ENCODE peak calls at places on chromosomes 5 and 9, in six cellular contexts. One of them, this sample, is unnamed.
A peak's percentile ranks its signal among the peaks of the same experiment; 100 is the strongest.

GRCh38 chr9:35951736-35952135 is 6.2 kb downstream of the OR2S2 start:
- DNase-seq in iPS-NIHi11: no peak
- DNase-seq in midbrain: no peak
- DNase-seq in CD8-positive, alpha-beta memory T cell: no peak
- DNase-seq in stimulated activated naive CD4-positive, alpha-beta T cell: no peak
- DNase-seq in stimulated activated CD4-positive, alpha-beta T cell treated with anti-CD3 and anti-CD28 coated beads, Interleukin-1b, Interleukin-23, amount 100 ng/mL, for 4 hours: no peak
- DNase-seq in this sample: no peak

GRCh38 chr9:3912817-3913216 is 387.0 kb upstream of the RFX3 start:
- DNase-seq in CD8-positive, alpha-beta memory T cell: no peak
- DNase-seq in midbrain: no peak
- DNase-seq in iPS-NIHi11: no peak
- DNase-seq in stimulated activated CD4-positive, alpha-beta T cell treated with anti-CD3 and anti-CD28 coated beads, Interleukin-1b, Interleukin-23, amount 100 ng/mL, for 4 hours: no peak
- DNase-seq in stimulated activated naive CD4-positive, alpha-beta T cell: no peak
- DNase-seq in this sample: no peak

GRCh38 chr5:165881259-165881658 is 2375.8 kb downstream of the MAT2B start:
- DNase-seq in midbrain: no peak
- DNase-seq in CD8-positive, alpha-beta memory T cell: no peak
- DNase-seq in iPS-NIHi11: peak; percentile 25
- DNase-seq in stimulated activated naive CD4-positive, alpha-beta T cell: no peak
- DNase-seq in stimulated activated CD4-positive, alpha-beta T cell treated with anti-CD3 and anti-CD28 coated beads, Interleukin-1b, Interleukin-23, amount 100 ng/mL, for 4 hours: no peak
- DNase-seq in this sample: no peak

GRCh38 chr5:176173647-176174046 is 64.6 kb upstream of the SIMC1 start:
- DNase-seq in stimulated activated CD4-positive, alpha-beta T cell treated with anti-CD3 and anti-CD28 coated beads, Interleukin-1b, Interleukin-23, amount 100 ng/mL, for 4 hours: no peak
- DNase-seq in stimulated activated naive CD4-positive, alpha-beta T cell: no peak
- DNase-seq in iPS-NIHi11: no peak
- DNase-seq in midbrain: no peak
- DNase-seq in CD8-positive, alpha-beta memory T cell: no peak
- DNase-seq in this sample: no peak

GRCh38 chr5:143195496-143195895 is 208.0 kb downstream of the NR3C1 start:
- DNase-seq in stimulated activated CD4-positive, alpha-beta T cell treated with anti-CD3 and anti-CD28 coated beads, Interleukin-1b, Interleukin-23, amount 100 ng/mL, for 4 hours: no peak
- DNase-seq in midbrain: no peak
- DNase-seq in iPS-NIHi11: no peak
- DNase-seq in stimulated activated naive CD4-positive, alpha-beta T cell: no peak
- DNase-seq in CD8-positive, alpha-beta memory T cell: no peak
- DNase-seq in this sample: no peak

GRCh38 chr9:38144421-38144820 is 75.4 kb upstream of the SHB start:
- DNase-seq in midbrain: no peak
- DNase-seq in stimulated activated naive CD4-positive, alpha-beta T cell: no peak
- DNase-seq in CD8-positive, alpha-beta memory T cell: no peak
- DNase-seq in iPS-NIHi11: no peak
- DNase-seq in stimulated activated CD4-positive, alpha-beta T cell treated with anti-CD3 and anti-CD28 coated beads, Interleukin-1b, Interleukin-23, amount 100 ng/mL, for 4 hours: no peak
- DNase-seq in this sample: no peak

GRCh38 chr9:134940236-134941208 is 22.8 kb upstream of the FCN1 start:
- DNase-seq in CD8-positive, alpha-beta memory T cell: no peak
- DNase-seq in midbrain: no peak
- DNase-seq in stimulated activated naive CD4-positive, alpha-beta T cell: no peak
- DNase-seq in iPS-NIHi11: no peak
- DNase-seq in stimulated activated CD4-positive, alpha-beta T cell treated with anti-CD3 and anti-CD28 coated beads, Interleukin-1b, Interleukin-23, amount 100 ng/mL, for 4 hours: no peak
- DNase-seq in this sample: no peak

GRCh38 chr5:132557425-132557805 is 638 bp downstream of the RAD50 start:
- DNase-seq in stimulated activated naive CD4-positive, alpha-beta T cell: no peak
- DNase-seq in CD8-positive, alpha-beta memory T cell: peak; percentile 7
- DNase-seq in stimulated activated CD4-positive, alpha-beta T cell treated with anti-CD3 and anti-CD28 coated beads, Interleukin-1b, Interleukin-23, amount 100 ng/mL, for 4 hours: peak; percentile 7
- DNase-seq in iPS-NIHi11: peak; percentile 55
- DNase-seq in midbrain: peak; percentile 20
- DNase-seq in this sample: no peak

GRCh38 chr9:133204993-133205336 is 4.1 kb downstream of the OBP2B start:
- DNase-seq in stimulated activated naive CD4-positive, alpha-beta T cell: no peak
- DNase-seq in iPS-NIHi11: no peak
- DNase-seq in CD8-positive, alpha-beta memory T cell: no peak
- DNase-seq in stimulated activated CD4-positive, alpha-beta T cell treated with anti-CD3 and anti-CD28 coated beads, Interleukin-1b, Interleukin-23, amount 100 ng/mL, for 4 hours: no peak
- DNase-seq in midbrain: no peak
- DNase-seq in this sample: no peak

GRCh38 chr9:75664597-75664996 is 225.9 kb upstream of the PCSK5 start:
- DNase-seq in midbrain: no peak
- DNase-seq in iPS-NIHi11: no peak
- DNase-seq in stimulated activated CD4-positive, alpha-beta T cell treated with anti-CD3 and anti-CD28 coated beads, Interleukin-1b, Interleukin-23, amount 100 ng/mL, for 4 hours: no peak
- DNase-seq in CD8-positive, alpha-beta memory T cell: no peak
- DNase-seq in stimulated activated naive CD4-positive, alpha-beta T cell: no peak
- DNase-seq in this sample: no peak

GRCh38 chr9:14313378-14313940 is 482 bp downstream of the NFIB start:
- DNase-seq in stimulated activated CD4-positive, alpha-beta T cell treated with anti-CD3 and anti-CD28 coated beads, Interleukin-1b, Interleukin-23, amount 100 ng/mL, for 4 hours: no peak
- DNase-seq in iPS-NIHi11: peak; percentile 18
- DNase-seq in stimulated activated naive CD4-positive, alpha-beta T cell: no peak
- DNase-seq in CD8-positive, alpha-beta memory T cell: no peak
- DNase-seq in midbrain: no peak
- DNase-seq in this sample: peak; percentile 60

GRCh38 chr5:149405550-149406202 is 26.6 kb upstream of the IL17B start:
- DNase-seq in CD8-positive, alpha-beta memory T cell: no peak
- DNase-seq in stimulated activated naive CD4-positive, alpha-beta T cell: no peak
- DNase-seq in iPS-NIHi11: no peak
- DNase-seq in midbrain: no peak
- DNase-seq in stimulated activated CD4-positive, alpha-beta T cell treated with anti-CD3 and anti-CD28 coated beads, Interleukin-1b, Interleukin-23, amount 100 ng/mL, for 4 hours: no peak
- DNase-seq in this sample: no peak

GRCh38 chr9:88574993-88575392 is 40.0 kb downstream of the NXNL2 start:
- DNase-seq in iPS-NIHi11: no peak
- DNase-seq in stimulated activated naive CD4-positive, alpha-beta T cell: no peak
- DNase-seq in stimulated activated CD4-positive, alpha-beta T cell treated with anti-CD3 and anti-CD28 coated beads, Interleukin-1b, Interleukin-23, amount 100 ng/mL, for 4 hours: no peak
- DNase-seq in CD8-positive, alpha-beta memory T cell: no peak
- DNase-seq in midbrain: no peak
- DNase-seq in this sample: no peak

GRCh38 chr9:77475641-77476473 is 172.3 kb downstream of the GNA14 start:
- DNase-seq in iPS-NIHi11: peak; percentile 31
- DNase-seq in midbrain: no peak
- DNase-seq in stimulated activated naive CD4-positive, alpha-beta T cell: peak; percentile 30
- DNase-seq in stimulated activated CD4-positive, alpha-beta T cell treated with anti-CD3 and anti-CD28 coated beads, Interleukin-1b, Interleukin-23, amount 100 ng/mL, for 4 hours: peak; percentile 15
- DNase-seq in CD8-positive, alpha-beta memory T cell: no peak
- DNase-seq in this sample: no peak

GRCh38 chr9:3578786-3579185 is 53.0 kb upstream of the RFX3 start:
- DNase-seq in iPS-NIHi11: no peak
- DNase-seq in stimulated activated CD4-positive, alpha-beta T cell treated with anti-CD3 and anti-CD28 coated beads, Interleukin-1b, Interleukin-23, amount 100 ng/mL, for 4 hours: no peak
- DNase-seq in CD8-positive, alpha-beta memory T cell: no peak
- DNase-seq in stimulated activated naive CD4-positive, alpha-beta T cell: no peak
- DNase-seq in midbrain: no peak
- DNase-seq in this sample: no peak

GRCh38 chr5:32984851-32985250 is 273.7 kb downstream of the NPR3 start:
- DNase-seq in midbrain: no peak
- DNase-seq in iPS-NIHi11: no peak
- DNase-seq in CD8-positive, alpha-beta memory T cell: no peak
- DNase-seq in stimulated activated CD4-positive, alpha-beta T cell treated with anti-CD3 and anti-CD28 coated beads, Interleukin-1b, Interleukin-23, amount 100 ng/mL, for 4 hours: no peak
- DNase-seq in stimulated activated naive CD4-positive, alpha-beta T cell: no peak
- DNase-seq in this sample: no peak

GRCh38 chr9:109483771-109484442 is 14.2 kb downstream of the PTPN3 start:
- DNase-seq in stimulated activated naive CD4-positive, alpha-beta T cell: no peak
- DNase-seq in stimulated activated CD4-positive, alpha-beta T cell treated with anti-CD3 and anti-CD28 coated beads, Interleukin-1b, Interleukin-23, amount 100 ng/mL, for 4 hours: no peak
- DNase-seq in CD8-positive, alpha-beta memory T cell: no peak
- DNase-seq in midbrain: no peak
- DNase-seq in iPS-NIHi11: no peak
- DNase-seq in this sample: no peak

GRCh38 chr9:556675-557074 is 284.8 kb upstream of the DMRT1 start:
- DNase-seq in midbrain: no peak
- DNase-seq in stimulated activated CD4-positive, alpha-beta T cell treated with anti-CD3 and anti-CD28 coated beads, Interleukin-1b, Interleukin-23, amount 100 ng/mL, for 4 hours: no peak
- DNase-seq in iPS-NIHi11: no peak
- DNase-seq in stimulated activated naive CD4-positive, alpha-beta T cell: no peak
- DNase-seq in CD8-positive, alpha-beta memory T cell: no peak
- DNase-seq in this sample: no peak

GRCh38 chr5:140881889-140882590 is at the start of gene PCDHA13:
- DNase-seq in midbrain: peak; percentile 31
- DNase-seq in stimulated activated CD4-positive, alpha-beta T cell treated with anti-CD3 and anti-CD28 coated beads, Interleukin-1b, Interleukin-23, amount 100 ng/mL, for 4 hours: no peak
- DNase-seq in iPS-NIHi11: no peak
- DNase-seq in stimulated activated naive CD4-positive, alpha-beta T cell: no peak
- DNase-seq in CD8-positive, alpha-beta memory T cell: no peak
- DNase-seq in this sample: no peak

GRCh38 chr5:133814152-133814551 is 154.3 kb downstream of the C5orf15 start:
- DNase-seq in stimulated activated CD4-positive, alpha-beta T cell treated with anti-CD3 and anti-CD28 coated beads, Interleukin-1b, Interleukin-23, amount 100 ng/mL, for 4 hours: no peak
- DNase-seq in iPS-NIHi11: no peak
- DNase-seq in CD8-positive, alpha-beta memory T cell: no peak
- DNase-seq in stimulated activated naive CD4-positive, alpha-beta T cell: no peak
- DNase-seq in midbrain: no peak
- DNase-seq in this sample: no peak

GRCh38 chr5:64330728-64331231 is 165.1 kb downstream of the RNF180 start:
- DNase-seq in stimulated activated CD4-positive, alpha-beta T cell treated with anti-CD3 and anti-CD28 coated beads, Interleukin-1b, Interleukin-23, amount 100 ng/mL, for 4 hours: no peak
- DNase-seq in stimulated activated naive CD4-positive, alpha-beta T cell: no peak
- DNase-seq in CD8-positive, alpha-beta memory T cell: no peak
- DNase-seq in iPS-NIHi11: no peak
- DNase-seq in midbrain: no peak
- DNase-seq in this sample: peak; percentile 75

GRCh38 chr9:33752130-33752637 is 43.2 kb upstream of the PRSS3 start:
- DNase-seq in CD8-positive, alpha-beta memory T cell: no peak
- DNase-seq in stimulated activated CD4-positive, alpha-beta T cell treated with anti-CD3 and anti-CD28 coated beads, Interleukin-1b, Interleukin-23, amount 100 ng/mL, for 4 hours: no peak
- DNase-seq in stimulated activated naive CD4-positive, alpha-beta T cell: no peak
- DNase-seq in iPS-NIHi11: no peak
- DNase-seq in midbrain: no peak
- DNase-seq in this sample: no peak

GRCh38 chr9:73683862-73684591 is 532.4 kb downstream of the ANXA1 start:
- DNase-seq in stimulated activated naive CD4-positive, alpha-beta T cell: no peak
- DNase-seq in iPS-NIHi11: peak; percentile 23
- DNase-seq in midbrain: peak; percentile 10
- DNase-seq in CD8-positive, alpha-beta memory T cell: no peak
- DNase-seq in stimulated activated CD4-positive, alpha-beta T cell treated with anti-CD3 and anti-CD28 coated beads, Interleukin-1b, Interleukin-23, amount 100 ng/mL, for 4 hours: no peak
- DNase-seq in this sample: no peak

GRCh38 chr5:97297063-97297715 is 114.1 kb upstream of the RIOK2 start:
- DNase-seq in stimulated activated naive CD4-positive, alpha-beta T cell: no peak
- DNase-seq in stimulated activated CD4-positive, alpha-beta T cell treated with anti-CD3 and anti-CD28 coated beads, Interleukin-1b, Interleukin-23, amount 100 ng/mL, for 4 hours: no peak
- DNase-seq in midbrain: peak; percentile 35
- DNase-seq in CD8-positive, alpha-beta memory T cell: no peak
- DNase-seq in iPS-NIHi11: peak; percentile 63
- DNase-seq in this sample: no peak

GRCh38 chr9:137453643-137454081 is 5.5 kb downstream of the NSMF start:
- DNase-seq in iPS-NIHi11: peak; percentile 90
- DNase-seq in stimulated activated naive CD4-positive, alpha-beta T cell: peak; percentile 31
- DNase-seq in stimulated activated CD4-positive, alpha-beta T cell treated with anti-CD3 and anti-CD28 coated beads, Interleukin-1b, Interleukin-23, amount 100 ng/mL, for 4 hours: peak; percentile 55
- DNase-seq in CD8-positive, alpha-beta memory T cell: peak; percentile 40
- DNase-seq in midbrain: no peak
- DNase-seq in this sample: peak; percentile 71

GRCh38 chr5:27308151-27308550 is 269.8 kb upstream of the CDH9 start:
- DNase-seq in stimulated activated CD4-positive, alpha-beta T cell treated with anti-CD3 and anti-CD28 coated beads, Interleukin-1b, Interleukin-23, amount 100 ng/mL, for 4 hours: no peak
- DNase-seq in midbrain: no peak
- DNase-seq in stimulated activated naive CD4-positive, alpha-beta T cell: no peak
- DNase-seq in CD8-positive, alpha-beta memory T cell: no peak
- DNase-seq in iPS-NIHi11: no peak
- DNase-seq in this sample: no peak

GRCh38 chr5:58582004-58582403 is 871 bp upstream of the RAB3C start:
- DNase-seq in iPS-NIHi11: peak; percentile 46
- DNase-seq in CD8-positive, alpha-beta memory T cell: no peak
- DNase-seq in stimulated activated naive CD4-positive, alpha-beta T cell: no peak
- DNase-seq in stimulated activated CD4-positive, alpha-beta T cell treated with anti-CD3 and anti-CD28 coated beads, Interleukin-1b, Interleukin-23, amount 100 ng/mL, for 4 hours: no peak
- DNase-seq in midbrain: no peak
- DNase-seq in this sample: no peak

GRCh38 chr5:126912607-126913006 is 117.8 kb downstream of the MARCHF3 start:
- DNase-seq in stimulated activated CD4-positive, alpha-beta T cell treated with anti-CD3 and anti-CD28 coated beads, Interleukin-1b, Interleukin-23, amount 100 ng/mL, for 4 hours: no peak
- DNase-seq in stimulated activated naive CD4-positive, alpha-beta T cell: no peak
- DNase-seq in iPS-NIHi11: no peak
- DNase-seq in CD8-positive, alpha-beta memory T cell: no peak
- DNase-seq in midbrain: no peak
- DNase-seq in this sample: no peak

GRCh38 chr5:58235279-58235678 is 224.6 kb downstream of the PLK2 start:
- DNase-seq in iPS-NIHi11: no peak
- DNase-seq in midbrain: no peak
- DNase-seq in stimulated activated CD4-positive, alpha-beta T cell treated with anti-CD3 and anti-CD28 coated beads, Interleukin-1b, Interleukin-23, amount 100 ng/mL, for 4 hours: no peak
- DNase-seq in stimulated activated naive CD4-positive, alpha-beta T cell: no peak
- DNase-seq in CD8-positive, alpha-beta memory T cell: no peak
- DNase-seq in this sample: no peak

GRCh38 chr5:142501890-142502289 is 177.1 kb upstream of the SPRY4 start:
- DNase-seq in midbrain: no peak
- DNase-seq in iPS-NIHi11: no peak
- DNase-seq in stimulated activated naive CD4-positive, alpha-beta T cell: no peak
- DNase-seq in stimulated activated CD4-positive, alpha-beta T cell treated with anti-CD3 and anti-CD28 coated beads, Interleukin-1b, Interleukin-23, amount 100 ng/mL, for 4 hours: no peak
- DNase-seq in CD8-positive, alpha-beta memory T cell: no peak
- DNase-seq in this sample: no peak

GRCh38 chr9:132927704-132928103 is 16.7 kb downstream of the TSC1 start:
- DNase-seq in stimulated activated CD4-positive, alpha-beta T cell treated with anti-CD3 and anti-CD28 coated beads, Interleukin-1b, Interleukin-23, amount 100 ng/mL, for 4 hours: no peak
- DNase-seq in midbrain: no peak
- DNase-seq in iPS-NIHi11: no peak
- DNase-seq in CD8-positive, alpha-beta memory T cell: no peak
- DNase-seq in stimulated activated naive CD4-positive, alpha-beta T cell: no peak
- DNase-seq in this sample: no peak